ENCODE peak calls at places on chromosomes 1 and 21, in four cellular contexts. X is colonic mucosa, R is GM23338, C is left lung. Q is an unnamed sample.

GRCh38 chr1:231584117-231584516 is 42.5 kb upstream of the DISC1 start:
- DNase-seq in X (no peak), R (no peak), C (no peak), Q (peak; percentile 33)

GRCh38 chr1:2961081-2961480 is 60.2 kb upstream of the ACTRT2 start:
- DNase-seq in X (no peak), R (no peak), C (peak; percentile 18), Q (no peak)

GRCh38 chr1:18666317-18666920 is 35.8 kb downstream of the PAX7 start:
- DNase-seq in X (peak; percentile 74), R (no peak), C (no peak), Q (no peak)

GRCh38 chr1:246782120-246782900 is 58.1 kb downstream of the SCCPDH start:
- DNase-seq in X (no peak), R (no peak), C (no peak), Q (no peak)

GRCh38 chr1:67393240-67393639 is 37.0 kb downstream of the SERBP1 start:
- DNase-seq in X (peak; percentile 49), R (no peak), C (no peak), Q (no peak)

GRCh38 chr1:160062134-160062533 is 7.8 kb downstream of the KCNJ10 start:
- DNase-seq in X (no peak), R (no peak), C (no peak), Q (no peak)

GRCh38 chr1:182227864-182228547 is 163.6 kb downstream of the GLUL start:
- DNase-seq in X (no peak), R (no peak), C (no peak), Q (peak; percentile 14)

GRCh38 chr21:36320421-36321324 is 676 bp downstream of the MORC3 start:
- DNase-seq in X (peak; percentile 82), R (peak; percentile 74), C (peak; percentile 92), Q (peak; percentile 70)

GRCh38 chr1:96387785-96388184 is 333.8 kb upstream of the PTBP2 start:
- DNase-seq in X (no peak), R (no peak), C (no peak), Q (no peak)

GRCh38 chr1:22831729-22832413 is 121.2 kb downstream of the EPHB2 start:
- DNase-seq in X (peak; percentile 63), R (no peak), C (no peak), Q (peak; percentile 92)

GRCh38 chr1:94713472-94714141 is 106.5 kb upstream of the SLC44A3 start:
- DNase-seq in X (peak; percentile 83), R (peak; percentile 94), C (peak; percentile 93), Q (peak; percentile 84)

GRCh38 chr21:37800122-37800455 is 116.2 kb downstream of the KCNJ6 start:
- DNase-seq in X (no peak), R (no peak), C (no peak), Q (no peak)

GRCh38 chr21:42836767-42837301 is 42.5 kb downstream of the WDR4 start:
- DNase-seq in X (peak; percentile 15), R (no peak), C (no peak), Q (no peak)

GRCh38 chr21:26834181-26834945 is 10.8 kb downstream of the ADAMTS1 start:
- DNase-seq in X (no peak), R (peak; percentile 44), C (no peak), Q (no peak)

GRCh38 chr1:159594581-159594980 is 7.0 kb downstream of the APCS start:
- DNase-seq in X (no peak), R (no peak), C (no peak), Q (no peak)

GRCh38 chr1:198417041-198417440 is 123.4 kb downstream of the ATP6V1G3 start:
- DNase-seq in X (no peak), R (no peak), C (no peak), Q (no peak)

GRCh38 chr1:54334996-54335395 is 71.2 kb downstream of the SSBP3 start:
- DNase-seq in X (no peak), R (no peak), C (no peak), Q (no peak)

GRCh38 chr1:94095112-94095637 is 25.8 kb downstream of the ABCA4 start:
- DNase-seq in X (peak; percentile 44), R (no peak), C (no peak), Q (no peak)

GRCh38 chr1:37420461-37420860 is 53.9 kb upstream of the ZC3H12A start:
- DNase-seq in X (no peak), R (no peak), C (no peak), Q (no peak)

GRCh38 chr1:223732993-223733798 is 20.9 kb downstream of the CAPN2 start:
- DNase-seq in X (no peak), R (no peak), C (no peak), Q (no peak)

GRCh38 chr1:1122078-1122811 is 6.4 kb upstream of the C1orf159 start:
- DNase-seq in X (peak; percentile 90), R (peak; percentile 95), C (peak; percentile 96), Q (peak; percentile 85)

GRCh38 chr1:190169311-190170067 is 308.2 kb downstream of the BRINP3 start:
- DNase-seq in X (no peak), R (peak; percentile 11), C (no peak), Q (no peak)

GRCh38 chr1:50268049-50268448 is 155.2 kb downstream of the DMRTA2 start:
- DNase-seq in X (no peak), R (peak; percentile 85), C (no peak), Q (no peak)

GRCh38 chr1:99969260-99969728 is 502 bp upstream of the SLC35A3 start:
- DNase-seq in X (no peak), R (peak; percentile 7), C (no peak), Q (peak; percentile 88)

GRCh38 chr1:118077331-118078055 is 107.5 kb downstream of the SPAG17 start:
- DNase-seq in X (peak; percentile 19), R (peak; percentile 73), C (no peak), Q (peak; percentile 49)

GRCh38 chr1:69315823-69316222 is 251.9 kb upstream of the LRRC7 start:
- DNase-seq in X (no peak), R (no peak), C (no peak), Q (no peak)

GRCh38 chr1:85417876-85418275 is 47.1 kb downstream of the DDAH1 start:
- DNase-seq in X (no peak), R (no peak), C (no peak), Q (no peak)

GRCh38 chr1:44240802-44241671 is 27.8 kb downstream of the DMAP1 start:
- DNase-seq in X (no peak), R (no peak), C (peak; percentile 23), Q (no peak)

GRCh38 chr1:55421317-55421716 is 206.2 kb upstream of the USP24 start:
- DNase-seq in X (no peak), R (no peak), C (no peak), Q (no peak)

GRCh38 chr1:85577421-85578320 is 2.9 kb upstream of the CCN1 start:
- DNase-seq in X (no peak), R (peak; percentile 52), C (peak; percentile 79), Q (peak; percentile 12)

GRCh38 chr21:26717146-26717739 is 128.0 kb downstream of the ADAMTS1 start:
- DNase-seq in X (no peak), R (peak; percentile 28), C (no peak), Q (no peak)

GRCh38 chr1:101365186-101365585 is 128.4 kb downstream of the S1PR1 start:
- DNase-seq in X (no peak), R (no peak), C (no peak), Q (no peak)

GRCh38 chr1:81801032-81801833 is 499 bp downstream of the ADGRL2 start:
- DNase-seq in X (peak; percentile 81), R (peak; percentile 93), C (peak; percentile 79), Q (peak; percentile 47)

GRCh38 chr1:38741341-38741740 is 118.2 kb downstream of the RRAGC start:
- DNase-seq in X (no peak), R (peak; percentile 32), C (no peak), Q (no peak)

GRCh38 chr1:207454046-207454964 is at the start of gene CR2:
- DNase-seq in X (peak; percentile 40), R (peak; percentile 93), C (peak; percentile 87), Q (peak; percentile 62)
- H3K27ac ChIP-seq in X (no peak within 1 kb of the TSS), R (no peak within 1 kb of the TSS), C (no peak within 1 kb of the TSS), Q (peak within 1 kb of the TSS; percentile 27)

GRCh38 chr21:45596704-45597318 is 46.7 kb upstream of the PCBP3 start:
- DNase-seq in X (peak; percentile 83), R (peak; percentile 91), C (peak; percentile 95), Q (peak; percentile 71)
- H3K27ac ChIP-seq in X (no peak overlapping the region), R (no peak overlapping the region), C (no peak overlapping the region), Q (no peak overlapping the region)

GRCh38 chr1:226979115-226979516 is 39.0 kb downstream of the COQ8A start:
- DNase-seq in X (no peak), R (no peak), C (no peak), Q (no peak)
- H3K27ac ChIP-seq in X (no peak overlapping the region), R (no peak overlapping the region), C (no peak overlapping the region), Q (no peak overlapping the region)

GRCh38 chr1:64318428-64318827 is 115.0 kb downstream of the UBE2U start:
- DNase-seq in X (no peak), R (no peak), C (no peak), Q (no peak)

GRCh38 chr1:64323054-64323453 is 119.6 kb downstream of the UBE2U start:
- DNase-seq in X (no peak), R (no peak), C (no peak), Q (no peak)

GRCh38 chr1:64319985-64320384 is 116.6 kb downstream of the UBE2U start:
- DNase-seq in X (no peak), R (no peak), C (no peak), Q (peak; percentile 45)

GRCh38 chr1:64320899-64321624 is 117.6 kb downstream of the UBE2U start:
- DNase-seq in X (no peak), R (no peak), C (no peak), Q (no peak)

GRCh38 chr1:64320470-64320869 is 117.0 kb downstream of the UBE2U start:
- DNase-seq in X (no peak), R (no peak), C (no peak), Q (no peak)
- H3K27ac ChIP-seq in X (no peak overlapping the region), R (no peak overlapping the region), C (no peak overlapping the region), Q (peak overlapping the region; percentile 22)

DNA sequence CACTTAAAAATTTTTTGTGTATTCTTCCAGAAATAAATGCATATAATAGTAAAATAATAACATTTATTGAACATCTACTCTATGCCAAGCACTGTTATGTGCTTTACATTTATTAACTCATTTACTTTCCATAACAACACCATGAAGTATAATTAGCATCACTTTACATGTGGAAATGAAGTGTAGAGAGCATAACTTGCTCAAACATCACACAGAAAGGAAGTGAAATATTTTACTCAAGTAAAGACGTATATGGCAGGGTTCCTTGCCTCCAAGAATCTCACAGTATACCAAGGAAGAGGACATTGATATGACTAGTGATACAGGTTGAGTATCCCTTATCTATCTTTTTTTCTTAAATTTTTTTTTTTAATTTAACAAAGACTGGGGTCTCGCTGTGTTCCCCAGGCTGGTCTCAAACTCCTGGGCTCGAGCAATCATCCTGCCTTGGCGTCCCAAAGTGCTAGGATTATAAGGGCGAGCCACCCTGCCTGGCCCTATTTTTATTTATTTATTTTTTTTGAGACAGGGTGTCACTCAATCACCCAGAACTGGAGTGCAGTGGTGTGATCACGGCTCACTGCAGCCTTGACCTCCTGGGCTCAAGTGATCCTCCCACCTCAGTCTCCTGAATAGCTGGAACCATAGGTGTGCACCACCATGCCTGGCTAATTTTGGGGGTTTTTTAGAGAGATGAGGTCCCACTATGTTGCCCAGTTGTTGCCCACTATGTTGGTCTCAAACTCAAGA is 7.7 kb upstream of the CLIC4 start:
- DNase-seq in X (no peak), R (no peak), C (no peak), Q (no peak)
- H3K27ac ChIP-seq in X (no peak overlapping the region), R (no peak overlapping the region), C (peak overlapping the region; percentile 28), Q (no peak overlapping the region)

GRCh38 chr1:12485231-12486172 is 132.5 kb downstream of the DHRS3 start:
- DNase-seq in X (no peak), R (no peak), C (no peak), Q (no peak)
- H3K27ac ChIP-seq in X (no peak overlapping the region), R (no peak overlapping the region), C (peak overlapping the region; percentile 25), Q (peak overlapping the region; percentile 8)

GRCh38 chr1:235075121-235075954 is 53.3 kb downstream of the TOMM20 start:
- DNase-seq in X (no peak), R (no peak), C (peak; percentile 87), Q (peak; percentile 37)
- H3K27ac ChIP-seq in X (peak overlapping the region; percentile 74), R (peak overlapping the region; percentile 39), C (peak overlapping the region; percentile 92), Q (peak overlapping the region; percentile 96)

GRCh38 chr1:202968351-202968750 is 1.3 kb upstream of the CYB5R1 start:
- DNase-seq in X (no peak), R (no peak), C (no peak), Q (no peak)
- H3K27ac ChIP-seq in X (peak overlapping the region; percentile 44), R (no peak overlapping the region), C (peak overlapping the region; percentile 89), Q (no peak overlapping the region)